ENCODE peak calls at places on chromosomes 7 and 10, in four cellular contexts. One of them, this sample, is unnamed.

GRCh38 chr10:105797234-105797890 is 1156.3 kb downstream of the SORCS3 start:
- DNase-seq in fibroblast of the aortic adventitia: no peak
- DNase-seq in NCI-H345: peak; percentile 1
- DNase-seq in heart right ventricle: no peak
- DNase-seq in this sample: no peak

GRCh38 chr10:58857251-58857650 is 319.2 kb upstream of the PHYHIPL start:
- DNase-seq in fibroblast of the aortic adventitia: no peak
- DNase-seq in heart right ventricle: no peak
- DNase-seq in NCI-H345: no peak
- DNase-seq in this sample: no peak

GRCh38 chr10:71125749-71126107 is 86.6 kb upstream of the UNC5B start:
- DNase-seq in heart right ventricle: no peak
- DNase-seq in fibroblast of the aortic adventitia: no peak
- DNase-seq in NCI-H345: no peak
- DNase-seq in this sample: no peak

GRCh38 chr10:119209736-119210355 is 2.5 kb downstream of the GRK5 start:
- DNase-seq in NCI-H345: no peak
- DNase-seq in heart right ventricle: no peak
- DNase-seq in fibroblast of the aortic adventitia: peak; percentile 59
- DNase-seq in this sample: peak; percentile 15

GRCh38 chr10:62433181-62433692 is 59.1 kb downstream of the ZNF365 start:
- DNase-seq in heart right ventricle: peak; percentile 45
- DNase-seq in fibroblast of the aortic adventitia: peak; percentile 97
- DNase-seq in NCI-H345: no peak
- DNase-seq in this sample: peak; percentile 79

GRCh38 chr7:12653127-12653917 is 34.1 kb upstream of the ARL4A start:
- DNase-seq in fibroblast of the aortic adventitia: peak; percentile 76
- DNase-seq in heart right ventricle: no peak
- DNase-seq in NCI-H345: no peak
- DNase-seq in this sample: peak; percentile 24

GRCh38 chr7:49229246-49229645 is 304.9 kb downstream of the CDC14C start:
- DNase-seq in fibroblast of the aortic adventitia: no peak
- DNase-seq in NCI-H345: no peak
- DNase-seq in heart right ventricle: no peak
- DNase-seq in this sample: no peak

GRCh38 chr7:35792472-35793224 is 8.2 kb upstream of the SEPTIN7 start:
- DNase-seq in NCI-H345: no peak
- DNase-seq in heart right ventricle: peak; percentile 20
- DNase-seq in fibroblast of the aortic adventitia: peak; percentile 81
- DNase-seq in this sample: peak; percentile 35

GRCh38 chr10:80664071-80664680 is 126.5 kb downstream of the SH2D4B start:
- DNase-seq in fibroblast of the aortic adventitia: peak; percentile 38
- DNase-seq in NCI-H345: peak; percentile 71
- DNase-seq in heart right ventricle: peak; percentile 74
- DNase-seq in this sample: peak; percentile 12

GRCh38 chr7:38222481-38223096 is 44.5 kb downstream of the STARD3NL start:
- DNase-seq in fibroblast of the aortic adventitia: peak; percentile 84
- DNase-seq in heart right ventricle: peak; percentile 36
- DNase-seq in NCI-H345: peak; percentile 49
- DNase-seq in this sample: peak; percentile 41

GRCh38 chr10:58577394-58577793 is 64.7 kb downstream of the BICC1 start:
- DNase-seq in fibroblast of the aortic adventitia: peak; percentile 93
- DNase-seq in heart right ventricle: no peak
- DNase-seq in NCI-H345: no peak
- DNase-seq in this sample: peak; percentile 88

GRCh38 chr7:44285561-44285960 is 39.8 kb downstream of the CAMK2B start:
- DNase-seq in heart right ventricle: no peak
- DNase-seq in NCI-H345: no peak
- DNase-seq in fibroblast of the aortic adventitia: no peak
- DNase-seq in this sample: no peak

GRCh38 chr10:101783736-101784118 is 481 bp upstream of the NPM3 start:
- DNase-seq in fibroblast of the aortic adventitia: no peak
- DNase-seq in NCI-H345: no peak
- DNase-seq in heart right ventricle: no peak
- DNase-seq in this sample: no peak

GRCh38 chr7:155205368-155206285 is 92.1 kb upstream of the INSIG1 start:
- DNase-seq in fibroblast of the aortic adventitia: peak; percentile 97
- DNase-seq in heart right ventricle: peak; percentile 86
- DNase-seq in NCI-H345: no peak
- DNase-seq in this sample: peak; percentile 98

GRCh38 chr7:121113288-121113687 is 124.8 kb downstream of the CPED1 start:
- DNase-seq in NCI-H345: no peak
- DNase-seq in fibroblast of the aortic adventitia: no peak
- DNase-seq in heart right ventricle: no peak
- DNase-seq in this sample: no peak

GRCh38 chr10:14648042-14648765 is 126.5 kb downstream of the FAM107B start:
- DNase-seq in NCI-H345: peak; percentile 90
- DNase-seq in heart right ventricle: peak; percentile 89
- DNase-seq in fibroblast of the aortic adventitia: peak; percentile 68
- DNase-seq in this sample: peak; percentile 3

GRCh38 chr7:80284848-80285247 is 150.2 kb downstream of the GNAI1 start:
- DNase-seq in fibroblast of the aortic adventitia: peak; percentile 80
- DNase-seq in NCI-H345: no peak
- DNase-seq in heart right ventricle: no peak
- DNase-seq in this sample: peak; percentile 86

GRCh38 chr7:2730846-2731770 is 43.1 kb downstream of the AMZ1 start:
- DNase-seq in heart right ventricle: no peak
- DNase-seq in fibroblast of the aortic adventitia: no peak
- DNase-seq in NCI-H345: no peak
- DNase-seq in this sample: no peak

GRCh38 chr10:79137826-79138225 is 69.1 kb downstream of the ZMIZ1 start:
- DNase-seq in fibroblast of the aortic adventitia: no peak
- DNase-seq in NCI-H345: no peak
- DNase-seq in heart right ventricle: no peak
- DNase-seq in this sample: no peak

GRCh38 chr7:79096361-79096805 is 357.1 kb downstream of the MAGI2 start:
- DNase-seq in NCI-H345: no peak
- DNase-seq in fibroblast of the aortic adventitia: peak; percentile 13
- DNase-seq in heart right ventricle: no peak
- DNase-seq in this sample: no peak

GRCh38 chr10:72370201-72370722 is 15.5 kb upstream of the DNAJB12 start:
- DNase-seq in fibroblast of the aortic adventitia: no peak
- DNase-seq in heart right ventricle: no peak
- DNase-seq in NCI-H345: no peak
- DNase-seq in this sample: no peak

GRCh38 chr10:7417103-7417623 is 6.3 kb upstream of the SFMBT2 start:
- DNase-seq in NCI-H345: no peak
- DNase-seq in heart right ventricle: no peak
- DNase-seq in fibroblast of the aortic adventitia: peak; percentile 71
- DNase-seq in this sample: peak; percentile 40

GRCh38 chr10:90222939-90223338 is 521.5 kb downstream of the KIF20B start:
- DNase-seq in fibroblast of the aortic adventitia: no peak
- DNase-seq in heart right ventricle: no peak
- DNase-seq in NCI-H345: no peak
- DNase-seq in this sample: no peak

GRCh38 chr7:65475734-65476319 is 102.2 kb downstream of the ZNF92 start:
- DNase-seq in heart right ventricle: no peak
- DNase-seq in fibroblast of the aortic adventitia: no peak
- DNase-seq in NCI-H345: no peak
- DNase-seq in this sample: no peak

GRCh38 chr10:87803328-87803727 is 14.7 kb downstream of the ATAD1 start:
- DNase-seq in heart right ventricle: no peak
- DNase-seq in NCI-H345: no peak
- DNase-seq in fibroblast of the aortic adventitia: no peak
- DNase-seq in this sample: no peak

GRCh38 chr10:121988361-121989324 is at the start of gene TACC2:
- DNase-seq in NCI-H345: no peak
- DNase-seq in fibroblast of the aortic adventitia: no peak
- DNase-seq in heart right ventricle: no peak
- DNase-seq in this sample: no peak

GRCh38 chr7:17617380-17617779 is 318.9 kb downstream of the AHR start:
- DNase-seq in NCI-H345: no peak
- DNase-seq in fibroblast of the aortic adventitia: no peak
- DNase-seq in heart right ventricle: no peak
- DNase-seq in this sample: peak; percentile 6